ENCODE peak calls at places on chromosomes 16 and 17, in six cellular contexts. W, O, K, Y, J and L are unnamed samples.

GRCh38 chr16:49332589-49333267 is 40.9 kb upstream of the C16orf78 start:
- DNase-seq in O (no peak), J (no peak), K (no peak), Y (no peak), W (no peak), L (no peak)

GRCh38 chr17:71793550-71793949 is 327.3 kb upstream of the SOX9 start:
- DNase-seq in K (no peak), W (no peak), Y (no peak), O (no peak), J (no peak), L (no peak)

GRCh38 chr16:82627811-82628339 is 1.1 kb downstream of the CDH13 start:
- DNase-seq in J (peak; percentile 79), Y (no peak), O (no peak), K (no peak), W (no peak), L (peak; percentile 36)

GRCh38 chr16:84460406-84461028 is 43.9 kb downstream of the MEAK7 start:
- DNase-seq in K (no peak), W (no peak), O (no peak), Y (peak; percentile 47), J (no peak), L (peak; percentile 40)

GRCh38 chr16:70162041-70162451 is 11.5 kb upstream of the CLEC18C start:
- DNase-seq in Y (peak; percentile 36), O (no peak), K (peak; percentile 36), W (no peak), J (peak; percentile 85), L (no peak)

GRCh38 chr17:46851029-46851741 is at the start of gene WNT9B:
- DNase-seq in O (no peak), J (no peak), K (no peak), W (no peak), Y (no peak), L (no peak)

GRCh38 chr16:80407265-80407987 is 133.4 kb upstream of the DYNLRB2 start:
- DNase-seq in J (no peak), O (no peak), W (no peak), K (no peak), Y (no peak), L (no peak)

GRCh38 chr16:58022601-58023371 is 2.8 kb upstream of the MMP15 start:
- DNase-seq in O (peak; percentile 76), J (peak; percentile 67), Y (peak; percentile 83), W (no peak), K (no peak), L (peak; percentile 79)

GRCh38 chr16:29254676-29255495 is 151.6 kb downstream of the NPIPB11 start:
- DNase-seq in Y (no peak), O (no peak), K (no peak), W (no peak), J (no peak), L (no peak)

GRCh38 chr16:84423416-84423837 is 55.1 kb downstream of the ATP2C2 start:
- DNase-seq in J (peak; percentile 56), K (peak; percentile 22), W (peak; percentile 69), Y (peak; percentile 27), O (no peak), L (peak; percentile 40)

GRCh38 chr17:62617894-62618472 is 9.5 kb upstream of the MRC2 start:
- DNase-seq in J (peak; percentile 46), W (no peak), O (no peak), K (no peak), Y (no peak), L (no peak)

GRCh38 chr17:77825621-77826020 is 132.9 kb upstream of the TNRC6C start:
- DNase-seq in J (no peak), Y (no peak), W (no peak), O (no peak), K (no peak), L (no peak)

GRCh38 chr17:82101767-82102679 is 4.0 kb upstream of the FASN start:
- DNase-seq in Y (no peak), J (no peak), O (no peak), W (no peak), K (no peak), L (peak; percentile 65)